ENCODE peak calls at places on chromosomes 4 and X, in six cellular contexts. I is HCT116, V is psoas muscle, A is uterus, D is heart left ventricle, U is ovary. B is an unnamed sample.

GRCh38 chr4:128163177-128164117 is 102.3 kb downstream of the LARP1B start:
- DNase-seq in V (no peak), I (peak; percentile 69), A (no peak), D (no peak), U (no peak), B (no peak)

GRCh38 chr4:81366786-81367185 is 104.9 kb downstream of the RASGEF1B start:
- DNase-seq in D (no peak), I (no peak), V (no peak), U (no peak), A (no peak), B (no peak)

GRCh38 chrX:856901-857300 is 226.3 kb downstream of the SHOX start:
- DNase-seq in D (no peak), U (no peak), I (no peak), A (no peak), V (no peak), B (no peak)

GRCh38 chr4:74536557-74536956 is 91.6 kb downstream of the AREG start:
- DNase-seq in U (no peak), V (no peak), A (no peak), I (no peak), D (no peak), B (no peak)

GRCh38 chrX:118523920-118524319 is 28.3 kb downstream of the DOCK11 start:
- DNase-seq in D (no peak), A (no peak), I (no peak), U (no peak), V (no peak), B (no peak)

GRCh38 chr4:92514632-92515031 is 210.9 kb downstream of the GRID2 start:
- DNase-seq in A (no peak), D (no peak), U (no peak), V (no peak), I (no peak), B (no peak)

GRCh38 chr4:185399466-185399865 is 2.8 kb downstream of the ANKRD37 start:
- DNase-seq in I (no peak), D (no peak), A (no peak), U (no peak), V (no peak), B (no peak)

GRCh38 chr4:184274288-184274951 is 56.7 kb upstream of the ENPP6 start:
- DNase-seq in I (no peak), D (no peak), V (no peak), U (no peak), A (no peak), B (no peak)

GRCh38 chr4:163662761-163663160 is 168.3 kb downstream of the TMA16 start:
- DNase-seq in V (no peak), I (no peak), D (no peak), A (no peak), U (no peak), B (no peak)

GRCh38 chr4:829291-829690 is 3.4 kb upstream of the CPLX1 start:
- DNase-seq in U (no peak), D (no peak), A (no peak), I (no peak), V (peak; percentile 22), B (no peak)

GRCh38 chr4:54543088-54543795 is 114.5 kb upstream of the KIT start:
- DNase-seq in U (no peak), A (no peak), I (no peak), D (no peak), V (no peak), B (no peak)

GRCh38 chr4:93749351-93749761 is 79.2 kb upstream of the ATOH1 start:
- DNase-seq in V (no peak), A (no peak), D (no peak), U (no peak), I (no peak), B (no peak)

GRCh38 chr4:40283968-40284367 is 51.2 kb upstream of the CHRNA9 start:
- DNase-seq in A (no peak), V (no peak), U (no peak), D (no peak), I (peak; percentile 91), B (no peak)

GRCh38 chr4:92387459-92388069 is 83.8 kb downstream of the GRID2 start:
- DNase-seq in V (no peak), I (peak; percentile 68), A (no peak), U (no peak), D (no peak), B (no peak)

GRCh38 chr4:8159522-8160232 is 1.1 kb upstream of the ABLIM2 start:
- DNase-seq in A (no peak), D (no peak), V (no peak), U (no peak), I (no peak), B (no peak)

GRCh38 chr4:122747883-122748282 is 15.4 kb downstream of the BBS12 start:
- DNase-seq in I (no peak), A (no peak), V (no peak), U (no peak), D (no peak), B (no peak)

GRCh38 chr4:60857354-60857753 is 342.8 kb upstream of the ADGRL3 start:
- DNase-seq in U (no peak), I (no peak), V (no peak), D (no peak), A (no peak), B (no peak)

GRCh38 chrX:118974908-118975671 is 672 bp downstream of the LONRF3 start:
- DNase-seq in V (peak; percentile 72), D (peak; percentile 40), U (peak; percentile 38), I (no peak), A (peak; percentile 30), B (peak; percentile 19)

GRCh38 chrX:151081016-151081415 is 95.4 kb upstream of the GPR50 start:
- DNase-seq in I (no peak), U (no peak), A (no peak), D (no peak), V (no peak), B (no peak)

GRCh38 chr4:158896459-158897238 is 127.8 kb downstream of the FNIP2 start:
- DNase-seq in A (no peak), U (no peak), V (no peak), D (no peak), I (no peak), B (no peak)

GRCh38 chrX:121642415-121642814 is 595.0 kb downstream of the GLUD2 start:
- DNase-seq in U (no peak), I (no peak), A (no peak), V (no peak), D (no peak), B (no peak)

GRCh38 chr4:106766519-106766918 is 269.6 kb downstream of the DKK2 start:
- DNase-seq in U (no peak), D (no peak), I (no peak), V (no peak), A (no peak), B (no peak)

GRCh38 chr4:65747386-65747785 is 77.1 kb upstream of the EPHA5 start:
- DNase-seq in I (no peak), D (no peak), A (no peak), V (no peak), U (no peak), B (no peak)

GRCh38 chrX:139049455-139049854 is 337.9 kb upstream of the FGF13 start:
- DNase-seq in U (no peak), V (no peak), I (no peak), A (no peak), D (no peak), B (no peak)

GRCh38 chrX:68755726-68756125 is 73.1 kb upstream of the EFNB1 start:
- DNase-seq in V (no peak), D (no peak), U (no peak), A (no peak), I (no peak), B (no peak)

GRCh38 chrX:71606536-71607216 is 11.6 kb downstream of the CXCR3 start:
- DNase-seq in D (no peak), U (no peak), A (no peak), V (no peak), I (no peak), B (no peak)

GRCh38 chrX:38939067-38939466 is 137.8 kb downstream of the MID1IP1 start:
- DNase-seq in I (no peak), U (no peak), D (no peak), A (peak; percentile 22), V (no peak), B (no peak)

GRCh38 chr4:25223770-25224375 is 10.0 kb upstream of the PI4K2B start:
- DNase-seq in V (no peak), D (no peak), I (peak; percentile 57), A (no peak), U (no peak), B (no peak)

GRCh38 chrX:4397471-4397870 is 684.0 kb upstream of the PRKX start:
- DNase-seq in I (no peak), V (no peak), A (no peak), D (no peak), U (no peak), B (no peak)

GRCh38 chr4:7014815-7015214 is 28.4 kb upstream of the TADA2B start:
- DNase-seq in V (no peak), A (no peak), I (no peak), D (no peak), U (no peak), B (no peak)
- H3K36me3 ChIP-seq in V (peaks cover 81% of the 10 kb centered on the region), A (no peaks in the 10 kb centered on the region), I (peaks cover 13% of the 10 kb centered on the region), D (peaks cover 95% of the 10 kb centered on the region), U (no peaks in the 10 kb centered on the region), B (peaks cover 79% of the 10 kb centered on the region)

GRCh38 chr4:147848634-147849033 is 116.7 kb downstream of the ARHGAP10 start:
- DNase-seq in V (no peak), D (no peak), I (no peak), U (no peak), A (no peak), B (no peak)
- H3K4me3 ChIP-seq in V (peak overlapping the region; percentile 39), D (no peak overlapping the region), I (no peak overlapping the region), U (no peak overlapping the region), A (no peak overlapping the region), B (peak overlapping the region; percentile 6)

GRCh38 chr4:36327400-36327799 is 46.0 kb downstream of the DTHD1 start:
- DNase-seq in D (no peak), I (no peak), V (no peak), A (no peak), U (no peak), B (no peak)
- TF ChIP-seq CTCF in D (no peak), I (no peak), V (no peak), A (no peak), U (no peak), B (no peak)

DNA sequence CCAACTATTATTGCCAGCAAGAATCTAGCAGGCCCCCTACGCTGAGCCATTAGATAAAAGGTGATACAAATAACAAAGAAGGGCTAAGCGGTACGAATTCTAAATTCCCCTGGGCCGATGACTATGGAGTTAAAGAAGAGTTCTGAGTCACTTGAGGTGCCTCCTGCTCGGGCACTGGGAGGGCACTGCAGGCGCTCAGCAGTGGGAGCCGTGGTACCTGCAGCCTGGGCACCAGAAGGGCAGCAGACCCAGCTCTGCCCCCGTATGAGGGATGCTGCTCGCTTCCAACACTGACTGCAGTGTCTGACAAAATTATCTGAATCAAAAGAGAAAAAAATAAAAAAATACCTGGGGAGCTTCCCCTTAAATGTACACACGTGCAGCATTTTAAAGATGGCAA is 44.1 kb upstream of the MTNR1A start:
- DNase-seq in I (no peak), U (no peak), A (no peak), D (no peak), V (no peak), B (no peak)
- H3K36me3 ChIP-seq in I (peaks cover 93% of the 10 kb centered on the region), U (no peaks in the 10 kb centered on the region), A (no peaks in the 10 kb centered on the region), D (peaks cover 44% of the 10 kb centered on the region), V (peaks cover 44% of the 10 kb centered on the region), B (peaks cover 93% of the 10 kb centered on the region)